ENCODE peak calls at places on chromosomes 5 and 9, in five cellular contexts. F is cardiac muscle cell, T is choroid plexus epithelial cell, Q is colonic mucosa, V is lower leg skin. S is an unnamed sample.

GRCh38 chr5:150778103-150778516 is 447 bp upstream of the SMIM3 start:
- DNase-seq in F (no peak), T (peak; percentile 42), Q (peak; percentile 30), V (no peak), S (no peak)

GRCh38 chr9:12554636-12555035 is 138.5 kb upstream of the TYRP1 start:
- DNase-seq in F (no peak), T (peak; percentile 53), Q (no peak), V (no peak), S (no peak)

GRCh38 chr5:134189031-134189430 is 12.3 kb upstream of the SKP1 start:
- DNase-seq in F (no peak), T (peak; percentile 25), Q (no peak), V (no peak), S (no peak)

GRCh38 chr9:137045294-137046093 is 483 bp downstream of the NPDC1 start:
- DNase-seq in F (peak; percentile 62), T (peak; percentile 37), Q (peak; percentile 47), V (no peak), S (no peak)

GRCh38 chr5:141192110-141192725 is at the start of gene PCDHB10:
- DNase-seq in F (peak; percentile 51), T (peak; percentile 19), Q (peak; percentile 26), V (no peak), S (no peak)

GRCh38 chr5:10552183-10553143 is 11.4 kb upstream of the ANKRD33B start:
- DNase-seq in F (no peak), T (no peak), Q (no peak), V (no peak), S (no peak)

GRCh38 chr5:73747696-73748380 is 121.8 kb downstream of the ARHGEF28 start:
- DNase-seq in F (no peak), T (no peak), Q (no peak), V (no peak), S (no peak)

GRCh38 chr5:89343666-89344065 is 460.7 kb upstream of the MEF2C start:
- DNase-seq in F (no peak), T (peak; percentile 41), Q (peak; percentile 19), V (no peak), S (no peak)

GRCh38 chr5:142315231-142315900 is 9.5 kb downstream of the SPRY4 start:
- DNase-seq in F (no peak), T (peak; percentile 24), Q (no peak), V (no peak), S (no peak)

GRCh38 chr9:105127863-105128220 is 116.6 kb upstream of the SLC44A1 start:
- DNase-seq in F (no peak), T (peak; percentile 70), Q (peak; percentile 22), V (no peak), S (no peak)

GRCh38 chr5:88144219-88145040 is 124.2 kb downstream of the TMEM161B start:
- DNase-seq in F (peak; percentile 12), T (no peak), Q (no peak), V (no peak), S (no peak)

GRCh38 chr5:134289509-134290113 is 63.7 kb upstream of the PPP2CA start:
- DNase-seq in F (peak; percentile 80), T (peak; percentile 91), Q (peak; percentile 58), V (no peak), S (no peak)

GRCh38 chr5:136011427-136012001 is 17.3 kb upstream of the TGFBI start:
- DNase-seq in F (no peak), T (peak; percentile 80), Q (no peak), V (no peak), S (no peak)

GRCh38 chr9:81686614-81687520 is 2.5 kb downstream of the TLE1 start:
- DNase-seq in F (peak; percentile 76), T (peak; percentile 86), Q (peak; percentile 91), V (peak; percentile 95), S (peak; percentile 84)

GRCh38 chr9:97560851-97561250 is 59.4 kb downstream of the TMOD1 start:
- DNase-seq in F (no peak), T (no peak), Q (no peak), V (peak; percentile 36), S (no peak)

GRCh38 chr5:122129332-122129731 is at the start of gene ZNF474:
- DNase-seq in F (peak; percentile 70), T (peak; percentile 99), Q (no peak), V (no peak), S (no peak)

GRCh38 chr9:12923472-12924009 is 148.7 kb downstream of the LURAP1L start:
- DNase-seq in F (peak; percentile 28), T (peak; percentile 99), Q (no peak), V (no peak), S (no peak)

GRCh38 chr9:125121156-125121555 is 22.2 kb downstream of the SCAI start:
- DNase-seq in F (no peak), T (no peak), Q (no peak), V (no peak), S (no peak)

GRCh38 chr9:136808075-136808780 is 480 bp downstream of the RABL6 start:
- DNase-seq in F (peak; percentile 35), T (no peak), Q (peak; percentile 46), V (no peak), S (peak; percentile 77)

GRCh38 chr5:86997501-86997900 is 270.2 kb upstream of the RASA1 start:
- DNase-seq in F (no peak), T (peak; percentile 21), Q (no peak), V (no peak), S (no peak)

GRCh38 chr9:90921104-90921503 is 119.5 kb downstream of the SYK start:
- DNase-seq in F (no peak), T (no peak), Q (no peak), V (peak; percentile 89), S (no peak)

GRCh38 chr9:98191210-98191609 is 1.2 kb downstream of the CORO2A start:
- DNase-seq in F (no peak), T (no peak), Q (no peak), V (no peak), S (no peak)

GRCh38 chr5:6759401-6759800 is 46.2 kb downstream of the TENT4A start:
- DNase-seq in F (peak; percentile 28), T (peak; percentile 20), Q (no peak), V (no peak), S (no peak)
- TF ChIP-seq CTCF in F (no peak), T (no peak), Q (no peak), V (no peak), S (no peak)

DNA sequence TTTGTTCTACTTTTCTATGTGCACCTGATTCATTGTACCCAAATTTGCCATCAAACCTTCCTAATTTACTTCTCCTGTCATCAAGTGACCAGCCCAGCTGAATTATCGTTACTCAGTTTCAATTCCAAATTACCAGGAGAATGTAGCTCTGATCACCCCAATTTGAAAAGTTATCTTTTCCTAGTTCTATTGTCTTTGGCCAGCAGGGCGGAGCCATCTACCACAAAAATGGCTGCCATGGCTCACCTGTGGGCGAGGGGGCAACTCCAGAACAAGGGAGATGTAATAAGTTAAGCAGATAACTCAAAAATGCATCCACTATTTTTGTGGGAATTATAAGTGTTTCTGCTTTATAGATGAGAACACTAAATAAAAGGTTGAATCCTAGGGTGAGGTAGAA is 133.8 kb upstream of the MOCS2 start:
- DNase-seq in F (no peak), T (no peak), Q (no peak), V (no peak), S (no peak)
- TF ChIP-seq CTCF in F (no peak), T (no peak), Q (no peak), V (no peak), S (peak; percentile 33)

GRCh38 chr5:626850-627249 is 14.7 kb downstream of the CEP72 start:
- DNase-seq in F (no peak), T (peak; percentile 56), Q (no peak), V (no peak), S (no peak)
- TF ChIP-seq CTCF in F (no peak), T (peak; percentile 34), Q (no peak), V (no peak), S (no peak)

DNA sequence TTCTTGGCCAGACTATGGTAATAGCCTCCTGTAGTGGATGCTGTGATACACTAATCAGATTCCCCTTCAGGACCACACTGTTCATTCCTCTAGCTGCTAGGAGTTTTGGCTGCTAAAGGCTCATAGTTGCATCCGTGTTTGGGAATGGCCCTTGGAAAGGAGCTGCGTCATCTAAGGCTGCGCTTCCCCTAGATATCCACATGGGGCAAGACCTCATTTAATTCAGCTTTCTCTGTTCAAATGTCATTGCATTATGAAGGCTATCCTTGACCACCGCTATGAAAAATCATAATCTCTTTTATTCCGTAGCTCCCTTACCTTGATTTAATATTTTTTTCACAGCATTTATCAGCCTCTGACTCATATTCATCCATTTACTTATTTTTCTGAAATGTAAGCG is 258.3 kb upstream of the NR4A3 start:
- DNase-seq in F (no peak), T (peak; percentile 5), Q (no peak), V (no peak), S (no peak)
- TF ChIP-seq CTCF in F (no peak), T (peak; percentile 25), Q (no peak), V (no peak), S (no peak)

DNA sequence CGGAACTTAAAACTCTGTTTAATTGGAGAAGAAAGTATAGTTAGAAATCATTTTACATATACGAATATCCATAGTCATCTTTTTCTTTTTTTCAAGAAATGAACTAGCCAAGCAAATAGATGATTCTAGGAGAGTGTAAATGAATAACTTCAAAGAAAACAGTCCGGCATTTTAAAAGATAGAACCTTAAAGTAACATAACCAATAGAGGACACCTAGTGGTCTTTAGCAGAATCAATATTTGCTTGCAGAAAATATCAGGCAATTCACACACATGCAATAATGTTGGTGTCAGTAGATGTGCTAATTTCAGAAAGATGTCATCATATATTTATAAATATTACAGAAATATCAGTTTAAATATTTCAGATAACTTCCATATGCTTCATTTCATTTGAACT is 57.1 kb downstream of the HCN1 start:
- DNase-seq in F (peak; percentile 35), T (peak; percentile 2), Q (no peak), V (no peak), S (no peak)
- TF ChIP-seq CTCF in F (no peak), T (no peak), Q (no peak), V (no peak), S (peak; percentile 68)

GRCh38 chr9:130732131-130732530 is 38.6 kb downstream of the EXOSC2 start:
- DNase-seq in F (no peak), T (peak; percentile 24), Q (no peak), V (no peak), S (no peak)
- TF ChIP-seq CTCF in F (no peak), T (peak; percentile 48), Q (no peak), V (no peak), S (peak; percentile 24)

DNA sequence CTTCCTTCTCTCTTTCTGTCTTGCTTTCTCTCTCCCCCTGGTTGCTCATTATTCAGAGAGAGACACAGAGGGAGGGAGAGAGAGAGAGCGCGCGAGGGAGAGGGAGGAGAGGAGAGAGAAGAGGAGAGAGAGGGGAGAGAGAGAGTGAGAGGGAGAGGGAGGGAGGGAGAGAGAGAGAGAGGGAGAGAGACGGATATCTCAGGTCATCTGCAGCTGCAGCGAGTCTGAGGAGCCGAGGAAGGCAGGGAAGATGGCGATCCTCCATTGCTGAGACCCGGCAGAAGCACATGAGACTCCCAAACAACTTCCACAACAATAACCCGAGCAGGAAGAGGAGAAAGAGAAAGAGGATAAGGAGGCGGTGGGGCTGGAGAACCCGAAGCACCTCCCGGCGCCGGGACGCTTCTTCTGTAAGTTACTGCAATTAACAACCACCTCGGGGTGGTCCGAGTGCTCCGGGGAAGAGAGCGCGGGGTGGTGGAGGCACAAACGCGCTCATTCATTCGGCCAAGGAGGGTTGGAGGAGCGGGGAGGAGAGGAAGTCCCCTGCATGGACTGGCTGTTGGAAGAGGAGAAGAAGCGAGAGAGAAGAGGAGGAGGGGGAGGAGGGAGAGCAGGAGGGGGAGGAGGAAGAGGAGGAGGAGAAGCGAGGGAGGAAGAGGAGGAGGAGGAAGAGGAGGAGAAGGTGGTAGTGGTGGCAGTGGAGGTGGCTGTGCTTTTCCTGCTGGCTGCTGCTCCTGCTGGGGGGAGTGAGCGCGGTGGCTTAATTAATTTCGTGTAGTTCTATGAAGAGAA is at the start of gene ZNF462:
- DNase-seq in F (peak; percentile 66), T (peak; percentile 84), Q (peak; percentile 81), V (peak; percentile 86), S (peak; percentile 73)
- TF ChIP-seq CTCF in F (no peak), T (no peak), Q (no peak), V (no peak), S (no peak)

GRCh38 chr5:29370248-29370647 is 1823.2 kb upstream of the CDH6 start:
- DNase-seq in F (no peak), T (no peak), Q (no peak), V (no peak), S (no peak)

GRCh38 chr5:29367176-29367833 is 1826.2 kb upstream of the CDH6 start:
- DNase-seq in F (no peak), T (no peak), Q (no peak), V (no peak), S (no peak)
- TF ChIP-seq CTCF in F (no peak), T (no peak), Q (no peak), V (no peak), S (peak; percentile 63)